ENCODE peak calls at places on chromosomes 12 and 14, in four cellular contexts. K is A549, L is HepG2, S is K562. E is an unnamed sample.

GRCh38 chr14:100779691-100780080 is 46.2 kb upstream of the MEG3 start:
- DNase-seq in S (no peak), L (no peak), K (no peak), E (no peak)

GRCh38 chr12:110760204-110760609 is 17.5 kb upstream of the PPP1CC start:
- DNase-seq in L (peak; percentile 52), K (peak; percentile 24), S (peak; percentile 70), E (no peak)

GRCh38 chr12:27180862-27181261 is 63.2 kb upstream of the STK38L start:
- DNase-seq in K (no peak), S (no peak), L (no peak), E (no peak)

GRCh38 chr14:47744155-47744554 is 68.8 kb upstream of the MDGA2 start:
- DNase-seq in L (no peak), K (no peak), S (no peak), E (no peak)

GRCh38 chr12:51005671-51006070 is 20.5 kb downstream of the SLC11A2 start:
- DNase-seq in L (no peak), K (no peak), S (no peak), E (no peak)

GRCh38 chr14:98498019-98498885 is 773.7 kb downstream of the BCL11B start:
- DNase-seq in K (no peak), L (no peak), S (no peak), E (no peak)

GRCh38 chr12:43749016-43749415 is 9.6 kb downstream of the PUS7L start:
- DNase-seq in S (no peak), K (no peak), L (no peak), E (no peak)

GRCh38 chr12:118055144-118055557 is 5.8 kb downstream of the WSB2 start:
- DNase-seq in L (peak; percentile 68), S (peak; percentile 80), K (peak; percentile 82), E (no peak)

GRCh38 chr12:110811972-110812371 is 34.8 kb upstream of the CCDC63 start:
- DNase-seq in K (no peak), S (no peak), L (no peak), E (no peak)

DNA sequence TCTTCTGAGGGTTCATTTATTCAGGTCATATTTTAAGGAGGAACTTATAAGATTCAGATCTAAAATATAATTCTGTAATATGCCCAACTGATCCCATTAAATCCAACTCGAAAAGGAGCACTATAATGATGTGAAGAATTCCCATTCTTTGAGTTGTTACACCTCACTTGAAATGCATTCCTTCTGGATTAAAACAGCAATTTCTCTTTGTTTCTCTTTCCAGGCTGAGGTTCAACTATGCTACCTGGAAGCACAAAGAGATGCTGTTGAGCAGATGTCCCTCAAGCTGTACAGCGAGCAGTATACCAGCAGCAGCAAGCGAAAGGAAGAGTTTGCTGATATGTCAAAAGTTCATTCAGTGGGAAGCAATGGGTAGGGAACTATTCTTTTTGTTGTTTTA is 260.6 kb upstream of the NPAS3 start:
- DNase-seq in S (no peak), L (no peak), K (no peak), E (no peak)
- H3K4me3 ChIP-seq in S (no peak overlapping the region), L (no peak overlapping the region), K (no peak overlapping the region), E (no peak overlapping the region)

GRCh38 chr14:95226801-95227200 is 69.5 kb upstream of the DICER1 start:
- DNase-seq in K (no peak), S (no peak), L (no peak), E (no peak)

GRCh38 chr14:95229749-95230148 is 72.4 kb upstream of the DICER1 start:
- DNase-seq in K (peak; percentile 15), S (no peak), L (peak; percentile 35), E (no peak)

GRCh38 chr14:95225251-95225887 is 68.0 kb upstream of the DICER1 start:
- DNase-seq in S (no peak), K (no peak), L (no peak), E (no peak)

GRCh38 chr14:95228240-95228639 is 70.9 kb upstream of the DICER1 start:
- DNase-seq in S (no peak), K (no peak), L (no peak), E (no peak)

DNA sequence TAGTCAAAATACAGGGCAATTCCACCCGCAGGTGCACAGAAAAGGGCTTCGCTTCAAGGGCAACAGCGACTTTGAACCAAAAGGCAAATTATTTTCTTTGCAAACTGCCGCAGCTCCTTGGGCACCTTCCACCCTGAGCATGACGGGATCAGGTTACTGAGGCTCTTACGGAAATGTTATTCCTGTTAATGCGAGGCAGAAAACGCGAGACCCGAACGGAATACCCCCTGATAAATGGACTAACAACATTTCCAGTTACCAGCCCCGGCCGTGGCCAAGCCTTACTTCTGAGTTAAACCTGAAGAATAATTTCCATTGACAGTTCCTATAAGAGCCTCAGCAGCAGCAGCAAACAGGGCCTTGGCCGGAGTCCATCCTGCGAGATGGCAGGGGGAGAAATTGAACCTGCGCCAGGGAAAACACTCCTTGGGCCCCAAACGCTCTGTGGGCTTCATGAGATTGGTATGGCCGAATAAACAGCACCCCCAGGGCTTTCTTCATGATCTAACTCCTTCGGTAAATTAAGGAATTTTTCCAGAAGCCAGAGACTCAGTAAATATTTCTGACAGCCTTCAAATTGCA is 70.0 kb upstream of the DICER1 start:
- DNase-seq in L (no peak), K (no peak), S (no peak), E (no peak)
- TF ChIP-seq JUNB in L (no peak), K (no peak), S (no peak), E (no peak)

GRCh38 chr12:57498571-57498970 is 10.7 kb downstream of the MARS1 start:
- DNase-seq in S (no peak), K (no peak), L (no peak), E (no peak)
- TF ChIP-seq KDM1A in S (no peak), K (no peak), L (no peak), E (no peak)

GRCh38 chr12:48012070-48012469 is 7.8 kb upstream of the COL2A1 start:
- DNase-seq in S (no peak), L (no peak), K (no peak), E (no peak)
- H3K4me3 ChIP-seq in S (no peak overlapping the region), L (no peak overlapping the region), K (no peak overlapping the region), E (no peak overlapping the region)

GRCh38 chr12:102913453-102914226 is 3.4 kb downstream of the PAH start:
- DNase-seq in S (no peak), L (no peak), K (no peak), E (no peak)
- TF ChIP-seq JUNB in S (no peak), L (no peak), K (no peak), E (no peak)

GRCh38 chr14:73762375-73762822 is 48.2 kb upstream of the PNMA1 start:
- DNase-seq in K (peak; percentile 51), S (peak; percentile 76), L (no peak), E (peak; percentile 79)

GRCh38 chr14:73760598-73761586 is 46.7 kb upstream of the PNMA1 start:
- DNase-seq in S (no peak), K (no peak), L (no peak), E (no peak)

GRCh38 chr14:73759714-73760597 is 45.8 kb upstream of the PNMA1 start:
- DNase-seq in S (peak; percentile 95), L (peak; percentile 96), K (peak; percentile 98), E (peak; percentile 66)

GRCh38 chr14:73763396-73763795 is 49.2 kb upstream of the PNMA1 start:
- DNase-seq in K (no peak), S (no peak), L (peak; percentile 90), E (no peak)

GRCh38 chr14:73761621-73762355 is 47.6 kb upstream of the PNMA1 start:
- DNase-seq in K (no peak), L (no peak), S (no peak), E (no peak)
- TF ChIP-seq KDM1A in K (no peak), L (no peak), S (peak; percentile 30), E (no peak)

DNA sequence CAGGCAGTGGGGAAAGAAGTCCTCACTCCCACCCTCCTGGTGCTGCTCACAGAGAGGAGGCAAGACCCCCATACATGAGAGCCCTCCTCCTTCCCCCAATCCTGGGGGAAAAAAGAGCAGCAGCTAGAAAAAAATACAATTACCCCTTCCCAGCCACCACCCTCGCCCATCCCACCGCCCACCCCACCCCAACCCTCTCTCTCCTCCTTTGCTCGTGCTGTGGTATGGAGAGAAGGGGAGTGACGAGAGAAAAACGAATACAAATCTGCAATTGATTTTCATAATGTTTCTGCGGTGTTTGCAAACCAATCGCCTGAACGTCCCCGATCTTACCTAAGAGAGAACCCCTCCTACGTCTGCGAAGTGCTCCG is 219 bp upstream of the HOXC11 start:
- DNase-seq in S (no peak), L (no peak), K (no peak), E (no peak)
- H3K4me3 ChIP-seq in S (no peak overlapping the region), L (no peak overlapping the region), K (no peak overlapping the region), E (no peak overlapping the region)

GRCh38 chr14:94237046-94237445 is 56.0 kb downstream of the SERPINA10 start:
- DNase-seq in K (no peak), S (no peak), L (no peak), E (no peak)
- TF ChIP-seq JUNB in K (no peak), S (no peak), L (no peak), E (no peak)

DNA sequence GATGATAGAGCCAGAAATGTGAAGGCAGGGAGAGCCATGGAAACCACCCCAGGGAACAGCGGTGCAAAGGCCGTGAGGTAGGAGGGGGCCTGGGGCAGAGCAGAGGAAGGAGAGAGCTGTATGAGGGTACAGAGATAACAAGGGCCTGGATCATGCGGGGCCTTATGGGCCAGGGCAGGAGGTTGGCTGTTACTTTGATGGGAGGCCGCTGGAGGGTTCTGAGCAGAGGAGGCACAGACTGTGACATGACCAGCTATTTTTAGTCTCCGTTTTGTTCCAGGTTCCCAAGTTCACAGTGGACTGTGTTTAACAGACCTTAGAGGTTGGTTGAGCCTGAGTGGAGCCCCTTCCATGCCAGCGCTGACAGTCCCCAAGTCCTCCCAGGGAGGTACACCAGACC is 118.6 kb downstream of the GCH1 start:
- DNase-seq in K (no peak), L (no peak), S (no peak), E (no peak)
- TF ChIP-seq KDM1A in K (no peak), L (no peak), S (no peak), E (no peak)